ENCODE peak calls at places on chromosomes 16 and 17, in four cellular contexts. E, O, P and G are unnamed samples.

GRCh38 chr17:11704041-11704440 is 105.8 kb downstream of the DNAH9 start:
- DNase-seq in O (no peak), E (no peak), P (no peak), G (no peak)

GRCh38 chr16:72530434-72530833 is 358.5 kb upstream of the PMFBP1 start:
- DNase-seq in O (no peak), P (no peak), E (peak), G (no peak)

GRCh38 chr17:7560172-7561027 is 1.3 kb upstream of the SENP3 start:
- DNase-seq in P (no peak), O (peak), E (no peak), G (peak)

GRCh38 chr16:23014592-23014991 is 134.7 kb downstream of the USP31 start:
- DNase-seq in P (no peak), O (peak), E (no peak), G (no peak)

GRCh38 chr17:75084039-75084660 is 3.6 kb upstream of the SLC16A5 start:
- DNase-seq in P (no peak), E (no peak), O (peak), G (peak)

GRCh38 chr17:42002792-42003301 is 14.4 kb downstream of the DNAJC7 start:
- DNase-seq in E (no peak), P (no peak), O (no peak), G (peak)

GRCh38 chr17:16294560-16294959 is 58.7 kb downstream of the CENPV start:
- DNase-seq in P (no peak), O (no peak), E (no peak), G (peak)

GRCh38 chr17:33944826-33945225 is 310.3 kb upstream of the CCL2 start:
- DNase-seq in P (no peak), E (no peak), O (no peak), G (no peak)

GRCh38 chr16:11461595-11461990 is 116.3 kb downstream of the RMI2 start:
- DNase-seq in P (no peak), E (no peak), O (no peak), G (no peak)

GRCh38 chr17:44220211-44221071 is 966 bp upstream of the UBTF start:
- DNase-seq in P (no peak), E (no peak), O (peak), G (no peak)

GRCh38 chr16:49531425-49531824 is 157.8 kb downstream of the C16orf78 start:
- DNase-seq in O (no peak), P (no peak), E (no peak), G (no peak)

GRCh38 chr17:75723201-75723930 is 2.1 kb downstream of the ITGB4 start:
- DNase-seq in P (no peak), O (no peak), E (no peak), G (no peak)

GRCh38 chr17:7223375-7223774 is 3.6 kb downstream of the ACADVL start:
- DNase-seq in O (no peak), P (no peak), E (no peak), G (no peak)

GRCh38 chr17:20823890-20824289 is 218.9 kb downstream of the USP22 start:
- DNase-seq in O (no peak), E (no peak), P (no peak), G (no peak)

GRCh38 chr17:66436643-66437042 is 134.2 kb downstream of the PRKCA start:
- DNase-seq in P (no peak), E (no peak), O (no peak), G (no peak)

GRCh38 chr17:40809721-40810421 is 10.1 kb upstream of the KRT28 start:
- DNase-seq in P (no peak), E (no peak), O (no peak), G (no peak)

GRCh38 chr16:71762186-71762585 is 37.7 kb upstream of the PHLPP2 start:
- DNase-seq in P (no peak), E (no peak), O (no peak), G (no peak)

GRCh38 chr17:80790021-80790765 is 201.4 kb upstream of the CHMP6 start:
- DNase-seq in O (no peak), E (no peak), P (no peak), G (no peak)

GRCh38 chr17:21140911-21141310 is 14.1 kb downstream of the DHRS7B start:
- DNase-seq in E (no peak), O (no peak), P (no peak), G (no peak)

GRCh38 chr17:31788956-31789355 is 70.1 kb downstream of the COPRS start:
- DNase-seq in E (no peak), P (no peak), O (no peak), G (no peak)
- TF ChIP-seq TCF7L2 in E (no peak), P (no peak), O (no peak), G (no peak)

GRCh38 chr17:71339219-71339618 is 781.6 kb upstream of the SOX9 start:
- DNase-seq in P (no peak), E (no peak), O (no peak), G (no peak)

GRCh38 chr17:71338396-71338795 is 782.4 kb upstream of the SOX9 start:
- DNase-seq in E (no peak), P (no peak), O (no peak), G (no peak)

GRCh38 chr17:71337903-71338302 is 782.9 kb upstream of the SOX9 start:
- DNase-seq in E (no peak), P (no peak), O (no peak), G (no peak)

GRCh38 chr17:71342726-71343125 is 778.1 kb upstream of the SOX9 start:
- DNase-seq in E (no peak), O (no peak), P (no peak), G (no peak)
- TF ChIP-seq POLR2AphosphoS5 in E (no peak), O (no peak), P (no peak), G (no peak)

GRCh38 chr16:70572050-70572925 is 48.7 kb downstream of the SF3B3 start:
- DNase-seq in O (no peak), P (no peak), E (no peak), G (no peak)
- TF ChIP-seq TCF7L2 in O (no peak), P (no peak), E (no peak), G (no peak)

GRCh38 chr17:57004944-57005579 is 27.1 kb downstream of the SCPEP1 start:
- DNase-seq in O (peak), E (no peak), P (no peak), G (no peak)
- TF ChIP-seq POLR2AphosphoS5 in O (no peak), E (no peak), P (no peak), G (no peak)

GRCh38 chr17:17467021-17467420 is 9.8 kb upstream of the MED9 start:
- DNase-seq in P (no peak), O (no peak), E (no peak), G (no peak)

GRCh38 chr17:17466511-17466910 is 10.3 kb upstream of the MED9 start:
- DNase-seq in O (no peak), E (no peak), P (no peak), G (no peak)

GRCh38 chr17:17469358-17469757 is 7.4 kb upstream of the MED9 start:
- DNase-seq in O (no peak), P (no peak), E (no peak), G (no peak)

GRCh38 chr17:17468217-17469010 is 8.4 kb upstream of the MED9 start:
- DNase-seq in P (no peak), O (no peak), E (no peak), G (no peak)

DNA sequence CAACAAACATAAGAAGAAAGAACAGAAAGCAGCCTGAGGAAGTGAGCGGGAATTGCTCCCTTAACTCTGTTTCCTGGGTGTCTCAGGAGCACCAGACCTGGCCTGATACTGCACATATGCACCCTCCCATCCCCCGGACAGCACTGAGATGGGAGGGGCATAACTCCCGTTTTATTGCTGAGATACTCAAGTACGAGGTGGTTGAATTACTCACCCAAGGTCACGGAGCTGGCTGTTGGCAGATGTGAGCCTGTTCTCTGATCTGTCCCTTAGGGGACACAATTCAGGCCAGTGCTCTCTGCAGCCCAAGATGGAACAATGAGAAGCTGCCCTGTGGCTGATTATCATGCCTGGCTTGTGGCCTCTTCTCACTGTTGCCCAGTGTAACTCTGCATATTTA is 9.1 kb upstream of the MED9 start:
- DNase-seq in P (no peak), E (no peak), O (no peak), G (no peak)
- TF ChIP-seq TCF7L2 in P (no peak), E (no peak), O (no peak), G (no peak)